ENCODE peak calls at places on chromosomes 11 and 22, in eight cellular contexts. One of them, this sample, is unnamed.

GRCh38 chr11:94175545-94175944 is 46.9 kb downstream of the PANX1 start:
- DNase-seq in HFF-Myc: no peak
- DNase-seq in heart left ventricle: no peak
- DNase-seq in astrocyte of the spinal cord: peak
- DNase-seq in cardiac muscle cell: peak
- DNase-seq in AG10803: peak
- DNase-seq in CD8-positive, alpha-beta T cell: no peak
- DNase-seq in A549: no peak
- DNase-seq in this sample: peak

GRCh38 chr11:16912607-16913006 is 101.6 kb downstream of the PLEKHA7 start:
- DNase-seq in heart left ventricle: no peak
- DNase-seq in cardiac muscle cell: no peak
- DNase-seq in HFF-Myc: no peak
- DNase-seq in CD8-positive, alpha-beta T cell: no peak
- DNase-seq in astrocyte of the spinal cord: no peak
- DNase-seq in A549: no peak
- DNase-seq in AG10803: no peak
- DNase-seq in this sample: no peak

GRCh38 chr11:65445604-65446445 is 23.2 kb downstream of the NEAT1 start:
- DNase-seq in AG10803: peak
- DNase-seq in cardiac muscle cell: peak
- DNase-seq in HFF-Myc: no peak
- DNase-seq in heart left ventricle: no peak
- DNase-seq in astrocyte of the spinal cord: peak
- DNase-seq in A549: no peak
- DNase-seq in CD8-positive, alpha-beta T cell: no peak
- DNase-seq in this sample: peak

GRCh38 chr11:119771210-119771770 is 42.3 kb upstream of the NECTIN1 start:
- DNase-seq in cardiac muscle cell: no peak
- DNase-seq in A549: no peak
- DNase-seq in astrocyte of the spinal cord: no peak
- DNase-seq in CD8-positive, alpha-beta T cell: no peak
- DNase-seq in heart left ventricle: no peak
- DNase-seq in AG10803: no peak
- DNase-seq in HFF-Myc: no peak
- DNase-seq in this sample: no peak

GRCh38 chr22:31683181-31684105 is 21.4 kb upstream of the PISD start:
- DNase-seq in astrocyte of the spinal cord: no peak
- DNase-seq in heart left ventricle: no peak
- DNase-seq in A549: no peak
- DNase-seq in HFF-Myc: no peak
- DNase-seq in AG10803: peak
- DNase-seq in CD8-positive, alpha-beta T cell: no peak
- DNase-seq in cardiac muscle cell: no peak
- DNase-seq in this sample: peak

GRCh38 chr11:124937336-124937935 is 1.6 kb upstream of the HEPACAM start:
- DNase-seq in heart left ventricle: no peak
- DNase-seq in AG10803: no peak
- DNase-seq in astrocyte of the spinal cord: no peak
- DNase-seq in A549: no peak
- DNase-seq in CD8-positive, alpha-beta T cell: no peak
- DNase-seq in cardiac muscle cell: no peak
- DNase-seq in HFF-Myc: no peak
- DNase-seq in this sample: no peak

GRCh38 chr11:68904458-68904847 is 762 bp downstream of the IGHMBP2 start:
- DNase-seq in AG10803: no peak
- DNase-seq in A549: peak
- DNase-seq in heart left ventricle: peak
- DNase-seq in CD8-positive, alpha-beta T cell: no peak
- DNase-seq in HFF-Myc: no peak
- DNase-seq in cardiac muscle cell: peak
- DNase-seq in astrocyte of the spinal cord: no peak
- DNase-seq in this sample: no peak

GRCh38 chr22:43060213-43060612 is 29.0 kb downstream of the TTLL1 start:
- DNase-seq in A549: peak
- DNase-seq in CD8-positive, alpha-beta T cell: peak
- DNase-seq in astrocyte of the spinal cord: no peak
- DNase-seq in heart left ventricle: no peak
- DNase-seq in AG10803: no peak
- DNase-seq in cardiac muscle cell: peak
- DNase-seq in HFF-Myc: no peak
- DNase-seq in this sample: peak

GRCh38 chr22:22386602-22387385 is 121.7 kb downstream of the ZNF280B start:
- DNase-seq in heart left ventricle: no peak
- DNase-seq in AG10803: no peak
- DNase-seq in cardiac muscle cell: no peak
- DNase-seq in A549: no peak
- DNase-seq in HFF-Myc: no peak
- DNase-seq in astrocyte of the spinal cord: no peak
- DNase-seq in CD8-positive, alpha-beta T cell: no peak
- DNase-seq in this sample: no peak

GRCh38 chr11:112161012-112161411 is 2.9 kb downstream of the IL18 start:
- DNase-seq in astrocyte of the spinal cord: no peak
- DNase-seq in cardiac muscle cell: peak
- DNase-seq in A549: no peak
- DNase-seq in AG10803: peak
- DNase-seq in CD8-positive, alpha-beta T cell: no peak
- DNase-seq in heart left ventricle: no peak
- DNase-seq in HFF-Myc: no peak
- DNase-seq in this sample: peak

GRCh38 chr11:126646701-126647209 is 291.3 kb downstream of the ST3GAL4 start:
- DNase-seq in cardiac muscle cell: peak
- DNase-seq in HFF-Myc: no peak
- DNase-seq in AG10803: peak
- DNase-seq in CD8-positive, alpha-beta T cell: no peak
- DNase-seq in A549: no peak
- DNase-seq in heart left ventricle: no peak
- DNase-seq in astrocyte of the spinal cord: peak
- DNase-seq in this sample: peak

GRCh38 chr11:122612123-122612824 is 43.2 kb upstream of the UBASH3B start:
- DNase-seq in A549: no peak
- DNase-seq in astrocyte of the spinal cord: no peak
- DNase-seq in heart left ventricle: no peak
- DNase-seq in HFF-Myc: no peak
- DNase-seq in cardiac muscle cell: no peak
- DNase-seq in AG10803: no peak
- DNase-seq in CD8-positive, alpha-beta T cell: no peak
- DNase-seq in this sample: no peak

GRCh38 chr11:119788096-119788883 is 59.3 kb upstream of the NECTIN1 start:
- DNase-seq in CD8-positive, alpha-beta T cell: no peak
- DNase-seq in HFF-Myc: no peak
- DNase-seq in A549: no peak
- DNase-seq in astrocyte of the spinal cord: no peak
- DNase-seq in cardiac muscle cell: no peak
- DNase-seq in heart left ventricle: no peak
- DNase-seq in AG10803: no peak
- DNase-seq in this sample: no peak

GRCh38 chr11:124920870-124921609 is 2.0 kb downstream of the HEPN1 start:
- DNase-seq in cardiac muscle cell: peak
- DNase-seq in HFF-Myc: no peak
- DNase-seq in astrocyte of the spinal cord: peak
- DNase-seq in A549: peak
- DNase-seq in CD8-positive, alpha-beta T cell: peak
- DNase-seq in heart left ventricle: peak
- DNase-seq in AG10803: peak
- DNase-seq in this sample: peak

DNA sequence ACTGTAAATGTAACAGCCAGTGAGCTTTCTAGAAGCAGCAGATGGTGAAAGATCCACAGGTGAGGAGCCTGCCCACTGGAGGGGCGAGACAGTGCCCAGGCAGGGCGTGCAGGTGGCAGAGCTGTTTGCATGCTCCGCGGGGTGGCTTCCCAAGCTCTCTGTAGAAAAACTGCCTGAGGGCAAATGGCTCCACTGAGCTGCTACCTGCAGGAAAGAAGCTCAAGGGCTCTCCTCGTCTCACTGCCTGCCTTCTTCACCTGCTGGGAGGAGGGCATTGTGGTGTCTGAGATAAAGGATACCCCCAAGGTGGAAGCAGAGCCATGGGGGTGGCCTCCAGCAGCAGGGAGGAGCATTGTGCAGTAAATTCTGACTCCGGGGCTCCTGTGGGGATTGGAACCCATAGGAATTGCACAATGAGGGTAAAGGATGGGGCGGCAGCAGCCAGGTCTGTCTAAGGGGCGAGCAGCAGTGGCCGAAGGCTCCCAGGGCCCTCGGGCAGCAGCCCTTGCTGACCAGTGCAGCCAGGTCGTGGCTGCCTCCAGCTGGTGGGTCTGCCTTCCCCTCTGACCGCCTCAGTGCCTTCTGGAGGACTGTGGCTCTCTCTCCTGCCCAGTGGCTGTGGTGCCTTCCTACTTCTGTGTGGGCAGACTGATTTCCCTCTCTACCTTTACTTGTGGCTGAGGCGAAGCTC is 28.0 kb upstream of the CABP7 start:
- DNase-seq in HFF-Myc: no peak
- DNase-seq in heart left ventricle: no peak
- DNase-seq in astrocyte of the spinal cord: no peak
- DNase-seq in cardiac muscle cell: no peak
- DNase-seq in AG10803: no peak
- DNase-seq in A549: no peak
- DNase-seq in CD8-positive, alpha-beta T cell: no peak
- DNase-seq in this sample: no peak
- TF ChIP-seq CTCF in HFF-Myc: no peak
- TF ChIP-seq CTCF in heart left ventricle: no peak
- TF ChIP-seq CTCF in astrocyte of the spinal cord: no peak
- TF ChIP-seq CTCF in cardiac muscle cell: no peak
- TF ChIP-seq CTCF in AG10803: no peak
- TF ChIP-seq CTCF in A549: no peak
- TF ChIP-seq CTCF in CD8-positive, alpha-beta T cell: no peak
- TF ChIP-seq CTCF in this sample: no peak

GRCh38 chr11:1553808-1554594 is 18.1 kb downstream of the DUSP8 start:
- DNase-seq in AG10803: no peak
- DNase-seq in astrocyte of the spinal cord: no peak
- DNase-seq in heart left ventricle: peak
- DNase-seq in cardiac muscle cell: no peak
- DNase-seq in HFF-Myc: no peak
- DNase-seq in CD8-positive, alpha-beta T cell: no peak
- DNase-seq in A549: no peak
- DNase-seq in this sample: no peak
- TF ChIP-seq CTCF in AG10803: no peak
- TF ChIP-seq CTCF in astrocyte of the spinal cord: no peak
- TF ChIP-seq CTCF in heart left ventricle: no peak
- TF ChIP-seq CTCF in cardiac muscle cell: no peak
- TF ChIP-seq CTCF in HFF-Myc: no peak
- TF ChIP-seq CTCF in CD8-positive, alpha-beta T cell: no peak
- TF ChIP-seq CTCF in A549: no peak
- TF ChIP-seq CTCF in this sample: no peak

GRCh38 chr22:37199839-37200161 is 11.8 kb upstream of the C1QTNF6 start:
- DNase-seq in cardiac muscle cell: no peak
- DNase-seq in A549: no peak
- DNase-seq in CD8-positive, alpha-beta T cell: no peak
- DNase-seq in AG10803: no peak
- DNase-seq in HFF-Myc: no peak
- DNase-seq in heart left ventricle: no peak
- DNase-seq in astrocyte of the spinal cord: no peak
- DNase-seq in this sample: no peak
- TF ChIP-seq CTCF in cardiac muscle cell: no peak
- TF ChIP-seq CTCF in A549: peak
- TF ChIP-seq CTCF in CD8-positive, alpha-beta T cell: no peak
- TF ChIP-seq CTCF in AG10803: no peak
- TF ChIP-seq CTCF in HFF-Myc: no peak
- TF ChIP-seq CTCF in heart left ventricle: no peak
- TF ChIP-seq CTCF in astrocyte of the spinal cord: no peak
- TF ChIP-seq CTCF in this sample: no peak

GRCh38 chr11:43503417-43503816 is 144.7 kb downstream of the TTC17 start:
- DNase-seq in heart left ventricle: no peak
- DNase-seq in cardiac muscle cell: no peak
- DNase-seq in HFF-Myc: no peak
- DNase-seq in CD8-positive, alpha-beta T cell: no peak
- DNase-seq in A549: no peak
- DNase-seq in astrocyte of the spinal cord: no peak
- DNase-seq in AG10803: no peak
- DNase-seq in this sample: no peak

GRCh38 chr11:43507171-43507570 is 148.5 kb downstream of the TTC17 start:
- DNase-seq in CD8-positive, alpha-beta T cell: no peak
- DNase-seq in heart left ventricle: no peak
- DNase-seq in HFF-Myc: no peak
- DNase-seq in A549: no peak
- DNase-seq in astrocyte of the spinal cord: no peak
- DNase-seq in cardiac muscle cell: no peak
- DNase-seq in AG10803: no peak
- DNase-seq in this sample: no peak

GRCh38 chr11:43508511-43508918 is 149.8 kb downstream of the TTC17 start:
- DNase-seq in HFF-Myc: no peak
- DNase-seq in astrocyte of the spinal cord: peak
- DNase-seq in A549: peak
- DNase-seq in cardiac muscle cell: peak
- DNase-seq in heart left ventricle: no peak
- DNase-seq in CD8-positive, alpha-beta T cell: no peak
- DNase-seq in AG10803: peak
- DNase-seq in this sample: peak

GRCh38 chr11:43505171-43505570 is 146.5 kb downstream of the TTC17 start:
- DNase-seq in CD8-positive, alpha-beta T cell: no peak
- DNase-seq in AG10803: no peak
- DNase-seq in HFF-Myc: no peak
- DNase-seq in astrocyte of the spinal cord: no peak
- DNase-seq in A549: no peak
- DNase-seq in cardiac muscle cell: no peak
- DNase-seq in heart left ventricle: no peak
- DNase-seq in this sample: no peak

DNA sequence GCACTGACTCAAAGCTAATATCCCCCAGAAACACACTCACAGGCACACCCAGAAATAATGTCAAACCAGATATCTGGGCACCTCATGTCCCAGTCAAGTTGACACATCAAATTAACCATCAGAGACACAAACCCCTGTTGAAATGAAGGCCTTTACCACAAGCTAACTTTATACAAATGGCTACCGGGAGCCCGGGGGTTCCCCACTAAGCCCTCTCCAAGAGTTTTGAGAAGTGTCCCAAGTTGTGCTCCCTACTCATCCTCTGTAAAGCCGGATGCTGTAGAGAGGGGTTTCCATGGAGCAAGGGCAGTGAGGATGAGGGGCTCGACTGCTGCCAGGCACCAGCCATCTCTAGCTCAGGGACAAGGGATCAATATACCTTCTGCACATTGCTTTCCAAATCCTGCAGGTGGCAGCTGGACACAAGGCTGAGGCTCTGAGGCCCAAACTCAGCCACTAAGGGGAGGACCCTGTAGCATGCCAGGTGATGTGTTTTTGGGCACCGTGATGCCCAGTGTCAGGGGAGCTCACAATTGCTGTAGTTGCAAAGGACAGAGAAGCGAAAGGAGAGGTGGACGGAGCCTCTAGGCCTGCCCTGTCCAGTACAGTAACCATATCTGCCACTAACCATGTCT is 145.7 kb downstream of the TTC17 start:
- DNase-seq in HFF-Myc: no peak
- DNase-seq in AG10803: peak
- DNase-seq in astrocyte of the spinal cord: no peak
- DNase-seq in cardiac muscle cell: peak
- DNase-seq in CD8-positive, alpha-beta T cell: no peak
- DNase-seq in heart left ventricle: no peak
- DNase-seq in A549: peak
- DNase-seq in this sample: peak
- TF ChIP-seq CTCF in HFF-Myc: peak
- TF ChIP-seq CTCF in AG10803: peak
- TF ChIP-seq CTCF in astrocyte of the spinal cord: peak
- TF ChIP-seq CTCF in cardiac muscle cell: peak
- TF ChIP-seq CTCF in CD8-positive, alpha-beta T cell: no peak
- TF ChIP-seq CTCF in heart left ventricle: peak
- TF ChIP-seq CTCF in A549: no peak
- TF ChIP-seq CTCF in this sample: peak

This sample was measured in fibroblast of mammary gland.